ENCODE peak calls at places on chromosome 22, in ten cellular contexts. One of them, this sample, is unnamed.

GRCh38 chr22:28139993-28140392 is 220.9 kb upstream of the PITPNB start:
- DNase-seq in HS-27A: peak
- DNase-seq in HTR-8/SVneo: peak
- DNase-seq in HEK293T: no peak
- DNase-seq in heart right ventricle: no peak
- DNase-seq in lower leg skin: no peak
- DNase-seq in brain pericyte: no peak
- DNase-seq in stimulated activated effector memory CD8-positive, alpha-beta T cell treated with anti-CD3 and anti-CD28 coated beads, Interleukin-12 subunit alpha, Interleukin-12 subunit beta, amount 100 ng/mL, for 72 hours: no peak
- DNase-seq in stimulated activated CD4-positive, alpha-beta T cell treated with anti-CD3 and anti-CD28 coated beads, Interleukin-4, amount 100 ng/mL, for 1 hour: no peak
- DNase-seq in fibroblast of villous mesenchyme: peak
- DNase-seq in this sample: no peak

GRCh38 chr22:19815093-19815822 is 39.4 kb downstream of the GNB1L start:
- DNase-seq in HS-27A: no peak
- DNase-seq in stimulated activated CD4-positive, alpha-beta T cell treated with anti-CD3 and anti-CD28 coated beads, Interleukin-4, amount 100 ng/mL, for 1 hour: no peak
- DNase-seq in HEK293T: no peak
- DNase-seq in heart right ventricle: no peak
- DNase-seq in brain pericyte: no peak
- DNase-seq in lower leg skin: no peak
- DNase-seq in HTR-8/SVneo: no peak
- DNase-seq in fibroblast of villous mesenchyme: no peak
- DNase-seq in stimulated activated effector memory CD8-positive, alpha-beta T cell treated with anti-CD3 and anti-CD28 coated beads, Interleukin-12 subunit alpha, Interleukin-12 subunit beta, amount 100 ng/mL, for 72 hours: no peak
- DNase-seq in this sample: no peak

GRCh38 chr22:42613869-42614268 is 814 bp downstream of the POLDIP3 start:
- DNase-seq in stimulated activated effector memory CD8-positive, alpha-beta T cell treated with anti-CD3 and anti-CD28 coated beads, Interleukin-12 subunit alpha, Interleukin-12 subunit beta, amount 100 ng/mL, for 72 hours: no peak
- DNase-seq in HEK293T: no peak
- DNase-seq in HS-27A: no peak
- DNase-seq in heart right ventricle: no peak
- DNase-seq in fibroblast of villous mesenchyme: peak
- DNase-seq in HTR-8/SVneo: no peak
- DNase-seq in stimulated activated CD4-positive, alpha-beta T cell treated with anti-CD3 and anti-CD28 coated beads, Interleukin-4, amount 100 ng/mL, for 1 hour: peak
- DNase-seq in brain pericyte: no peak
- DNase-seq in lower leg skin: no peak
- DNase-seq in this sample: no peak

GRCh38 chr22:22546490-22546889 is 12.6 kb downstream of the PRAME start:
- DNase-seq in lower leg skin: peak
- DNase-seq in stimulated activated effector memory CD8-positive, alpha-beta T cell treated with anti-CD3 and anti-CD28 coated beads, Interleukin-12 subunit alpha, Interleukin-12 subunit beta, amount 100 ng/mL, for 72 hours: no peak
- DNase-seq in HS-27A: no peak
- DNase-seq in fibroblast of villous mesenchyme: peak
- DNase-seq in stimulated activated CD4-positive, alpha-beta T cell treated with anti-CD3 and anti-CD28 coated beads, Interleukin-4, amount 100 ng/mL, for 1 hour: no peak
- DNase-seq in HTR-8/SVneo: no peak
- DNase-seq in heart right ventricle: no peak
- DNase-seq in brain pericyte: no peak
- DNase-seq in HEK293T: no peak
- DNase-seq in this sample: no peak

GRCh38 chr22:43928418-43929307 is 5.1 kb downstream of the PNPLA3 start:
- DNase-seq in HTR-8/SVneo: no peak
- DNase-seq in HEK293T: no peak
- DNase-seq in HS-27A: no peak
- DNase-seq in lower leg skin: no peak
- DNase-seq in heart right ventricle: no peak
- DNase-seq in stimulated activated effector memory CD8-positive, alpha-beta T cell treated with anti-CD3 and anti-CD28 coated beads, Interleukin-12 subunit alpha, Interleukin-12 subunit beta, amount 100 ng/mL, for 72 hours: no peak
- DNase-seq in brain pericyte: no peak
- DNase-seq in stimulated activated CD4-positive, alpha-beta T cell treated with anti-CD3 and anti-CD28 coated beads, Interleukin-4, amount 100 ng/mL, for 1 hour: no peak
- DNase-seq in fibroblast of villous mesenchyme: no peak
- DNase-seq in this sample: no peak

GRCh38 chr22:19289475-19290161 is 1.9 kb downstream of the CLTCL1 start:
- DNase-seq in HTR-8/SVneo: no peak
- DNase-seq in lower leg skin: no peak
- DNase-seq in brain pericyte: no peak
- DNase-seq in HS-27A: no peak
- DNase-seq in stimulated activated effector memory CD8-positive, alpha-beta T cell treated with anti-CD3 and anti-CD28 coated beads, Interleukin-12 subunit alpha, Interleukin-12 subunit beta, amount 100 ng/mL, for 72 hours: no peak
- DNase-seq in stimulated activated CD4-positive, alpha-beta T cell treated with anti-CD3 and anti-CD28 coated beads, Interleukin-4, amount 100 ng/mL, for 1 hour: no peak
- DNase-seq in heart right ventricle: no peak
- DNase-seq in HEK293T: no peak
- DNase-seq in fibroblast of villous mesenchyme: peak
- DNase-seq in this sample: no peak

GRCh38 chr22:38957046-38957770 is at the start of gene APOBEC3A:
- DNase-seq in HS-27A: no peak
- DNase-seq in fibroblast of villous mesenchyme: no peak
- DNase-seq in brain pericyte: no peak
- DNase-seq in lower leg skin: peak
- DNase-seq in heart right ventricle: no peak
- DNase-seq in stimulated activated effector memory CD8-positive, alpha-beta T cell treated with anti-CD3 and anti-CD28 coated beads, Interleukin-12 subunit alpha, Interleukin-12 subunit beta, amount 100 ng/mL, for 72 hours: no peak
- DNase-seq in HEK293T: no peak
- DNase-seq in HTR-8/SVneo: no peak
- DNase-seq in stimulated activated CD4-positive, alpha-beta T cell treated with anti-CD3 and anti-CD28 coated beads, Interleukin-4, amount 100 ng/mL, for 1 hour: no peak
- DNase-seq in this sample: no peak

GRCh38 chr22:37022483-37023337 is 3.2 kb downstream of the MPST start:
- DNase-seq in HTR-8/SVneo: no peak
- DNase-seq in heart right ventricle: no peak
- DNase-seq in brain pericyte: no peak
- DNase-seq in HS-27A: no peak
- DNase-seq in lower leg skin: no peak
- DNase-seq in stimulated activated effector memory CD8-positive, alpha-beta T cell treated with anti-CD3 and anti-CD28 coated beads, Interleukin-12 subunit alpha, Interleukin-12 subunit beta, amount 100 ng/mL, for 72 hours: no peak
- DNase-seq in HEK293T: no peak
- DNase-seq in stimulated activated CD4-positive, alpha-beta T cell treated with anti-CD3 and anti-CD28 coated beads, Interleukin-4, amount 100 ng/mL, for 1 hour: no peak
- DNase-seq in fibroblast of villous mesenchyme: no peak
- DNase-seq in this sample: no peak

GRCh38 chr22:29992341-29993275 is 87.7 kb upstream of the HORMAD2 start:
- DNase-seq in stimulated activated CD4-positive, alpha-beta T cell treated with anti-CD3 and anti-CD28 coated beads, Interleukin-4, amount 100 ng/mL, for 1 hour: no peak
- DNase-seq in brain pericyte: no peak
- DNase-seq in lower leg skin: no peak
- DNase-seq in HS-27A: no peak
- DNase-seq in HTR-8/SVneo: no peak
- DNase-seq in HEK293T: peak
- DNase-seq in heart right ventricle: no peak
- DNase-seq in stimulated activated effector memory CD8-positive, alpha-beta T cell treated with anti-CD3 and anti-CD28 coated beads, Interleukin-12 subunit alpha, Interleukin-12 subunit beta, amount 100 ng/mL, for 72 hours: no peak
- DNase-seq in fibroblast of villous mesenchyme: peak
- DNase-seq in this sample: no peak

GRCh38 chr22:45166935-45167334 is 3.2 kb downstream of the NUP50 start:
- DNase-seq in fibroblast of villous mesenchyme: no peak
- DNase-seq in stimulated activated effector memory CD8-positive, alpha-beta T cell treated with anti-CD3 and anti-CD28 coated beads, Interleukin-12 subunit alpha, Interleukin-12 subunit beta, amount 100 ng/mL, for 72 hours: no peak
- DNase-seq in HS-27A: no peak
- DNase-seq in HEK293T: no peak
- DNase-seq in HTR-8/SVneo: no peak
- DNase-seq in brain pericyte: no peak
- DNase-seq in heart right ventricle: no peak
- DNase-seq in lower leg skin: no peak
- DNase-seq in stimulated activated CD4-positive, alpha-beta T cell treated with anti-CD3 and anti-CD28 coated beads, Interleukin-4, amount 100 ng/mL, for 1 hour: no peak
- DNase-seq in this sample: no peak

GRCh38 chr22:27784099-27784446 is 17.5 kb downstream of the MN1 start:
- DNase-seq in HS-27A: no peak
- DNase-seq in stimulated activated CD4-positive, alpha-beta T cell treated with anti-CD3 and anti-CD28 coated beads, Interleukin-4, amount 100 ng/mL, for 1 hour: no peak
- DNase-seq in brain pericyte: no peak
- DNase-seq in heart right ventricle: no peak
- DNase-seq in lower leg skin: no peak
- DNase-seq in HEK293T: no peak
- DNase-seq in fibroblast of villous mesenchyme: no peak
- DNase-seq in stimulated activated effector memory CD8-positive, alpha-beta T cell treated with anti-CD3 and anti-CD28 coated beads, Interleukin-12 subunit alpha, Interleukin-12 subunit beta, amount 100 ng/mL, for 72 hours: no peak
- DNase-seq in HTR-8/SVneo: no peak
- DNase-seq in this sample: no peak

GRCh38 chr22:44600386-44600785 is 101.6 kb upstream of the PRR5 start:
- DNase-seq in HTR-8/SVneo: no peak
- DNase-seq in stimulated activated effector memory CD8-positive, alpha-beta T cell treated with anti-CD3 and anti-CD28 coated beads, Interleukin-12 subunit alpha, Interleukin-12 subunit beta, amount 100 ng/mL, for 72 hours: no peak
- DNase-seq in heart right ventricle: no peak
- DNase-seq in stimulated activated CD4-positive, alpha-beta T cell treated with anti-CD3 and anti-CD28 coated beads, Interleukin-4, amount 100 ng/mL, for 1 hour: no peak
- DNase-seq in HEK293T: no peak
- DNase-seq in HS-27A: no peak
- DNase-seq in brain pericyte: no peak
- DNase-seq in fibroblast of villous mesenchyme: no peak
- DNase-seq in lower leg skin: no peak
- DNase-seq in this sample: no peak

GRCh38 chr22:17121235-17122195 is at the start of gene TMEM121B:
- DNase-seq in brain pericyte: no peak
- DNase-seq in HS-27A: no peak
- DNase-seq in stimulated activated effector memory CD8-positive, alpha-beta T cell treated with anti-CD3 and anti-CD28 coated beads, Interleukin-12 subunit alpha, Interleukin-12 subunit beta, amount 100 ng/mL, for 72 hours: no peak
- DNase-seq in HTR-8/SVneo: peak
- DNase-seq in stimulated activated CD4-positive, alpha-beta T cell treated with anti-CD3 and anti-CD28 coated beads, Interleukin-4, amount 100 ng/mL, for 1 hour: peak
- DNase-seq in HEK293T: peak
- DNase-seq in heart right ventricle: peak
- DNase-seq in fibroblast of villous mesenchyme: peak
- DNase-seq in lower leg skin: peak
- DNase-seq in this sample: peak

This sample was measured in HuH-7.